ENCODE peak calls at places on chromosome 12, in ten cellular contexts. R is ELR; F is pancreas; E is fibroblast of mammary gland; Z is stimulated activated CD4-positive, alpha-beta T cell treated with anti-CD3 and anti-CD28 coated beads, Interleukin-15, amount 100 ng/mL, for 1 hour; K is activated naive CD4-positive, alpha-beta T cell treated with Interleukin-2 at 50 U/mL for 16 hours; G is A549; X is lower leg skin; V is left ventricle myocardium inferior; P is ovary. O is an unnamed sample.

GRCh38 chr12:77742631-77743030 is 88.1 kb upstream of the NAV3 start:
- DNase-seq in R (no peak), P (no peak), E (no peak), G (peak; percentile 29), K (no peak), F (no peak), Z (no peak), V (no peak), X (no peak), O (no peak)

GRCh38 chr12:124874988-124875802 is 11.5 kb upstream of the SCARB1 start:
- DNase-seq in Z (no peak), X (no peak), F (no peak), G (no peak), V (no peak), E (no peak), P (no peak), R (no peak), K (no peak), O (no peak)

GRCh38 chr12:44581642-44582242 is 294.4 kb downstream of the NELL2 start:
- DNase-seq in Z (no peak), P (no peak), V (no peak), G (no peak), X (no peak), R (no peak), K (no peak), F (no peak), E (no peak), O (no peak)

GRCh38 chr12:74317078-74317581 is 220.5 kb upstream of the ATXN7L3B start:
- DNase-seq in Z (no peak), P (peak; percentile 75), G (peak; percentile 75), X (no peak), F (no peak), V (peak; percentile 28), E (peak; percentile 28), R (peak; percentile 59), K (no peak), O (no peak)

GRCh38 chr12:117872521-117873169 is 96.1 kb downstream of the KSR2 start:
- DNase-seq in Z (no peak), G (no peak), E (no peak), F (no peak), P (no peak), K (no peak), X (no peak), V (no peak), R (no peak), O (no peak)

GRCh38 chr12:9237286-9237685 is 29.1 kb upstream of the PZP start:
- DNase-seq in F (no peak), G (no peak), V (no peak), P (no peak), X (no peak), E (no peak), Z (no peak), K (no peak), R (peak; percentile 15), O (no peak)

GRCh38 chr12:128267246-128267622 is 264 bp downstream of the TMEM132C start:
- DNase-seq in P (no peak), K (no peak), F (no peak), Z (no peak), G (no peak), E (no peak), V (no peak), R (no peak), X (no peak), O (no peak)

GRCh38 chr12:3655331-3655900 is 97.5 kb downstream of the CRACR2A start:
- DNase-seq in F (no peak), Z (no peak), E (peak; percentile 22), R (peak; percentile 46), G (peak; percentile 19), X (no peak), V (no peak), K (peak; percentile 7), P (no peak), O (no peak)

GRCh38 chr12:62910549-62911169 is 24.3 kb downstream of the PPM1H start:
- DNase-seq in R (no peak), X (no peak), P (no peak), Z (no peak), K (no peak), V (no peak), G (no peak), F (no peak), E (no peak), O (no peak)

GRCh38 chr12:57545809-57546437 is 1.1 kb downstream of the DCTN2 start:
- DNase-seq in P (no peak), F (peak; percentile 32), G (no peak), E (no peak), K (no peak), R (peak; percentile 54), X (no peak), V (no peak), Z (no peak), O (no peak)

GRCh38 chr12:94112116-94112515 is 36.3 kb upstream of the PLXNC1 start:
- DNase-seq in R (no peak), K (no peak), V (no peak), P (no peak), X (no peak), Z (no peak), G (no peak), F (no peak), E (no peak), O (no peak)

GRCh38 chr12:103208006-103208405 is 250.5 kb downstream of the ASCL1 start:
- DNase-seq in K (no peak), E (no peak), X (no peak), R (no peak), V (no peak), P (no peak), Z (no peak), F (no peak), G (no peak), O (no peak)

GRCh38 chr12:66744956-66745383 is 66.1 kb upstream of the GRIP1 start:
- DNase-seq in E (no peak), F (no peak), V (no peak), K (no peak), P (no peak), Z (no peak), G (no peak), X (no peak), R (no peak), O (no peak)

GRCh38 chr12:58922849-58923248 is 2.5 kb upstream of the LRIG3 start:
- DNase-seq in Z (no peak), K (no peak), X (no peak), R (peak; percentile 37), G (peak; percentile 15), F (no peak), P (no peak), V (no peak), E (peak; percentile 74), O (no peak)

GRCh38 chr12:29070309-29070708 is 78.8 kb upstream of the FAR2 start:
- DNase-seq in Z (no peak), R (no peak), K (no peak), F (no peak), X (no peak), E (no peak), V (no peak), P (no peak), G (no peak), O (no peak)

GRCh38 chr12:57127101-57127709 is 1.1 kb upstream of the LRP1 start:
- DNase-seq in K (peak; percentile 46), F (peak; percentile 77), P (peak; percentile 73), R (peak; percentile 68), Z (no peak), X (peak; percentile 70), G (peak; percentile 79), E (no peak), V (peak; percentile 77), O (peak; percentile 86)

GRCh38 chr12:52496054-52496453 is 3.0 kb upstream of the KRT6A start:
- DNase-seq in R (no peak), P (no peak), Z (no peak), K (no peak), E (peak; percentile 59), F (no peak), G (no peak), X (no peak), V (no peak), O (no peak)

GRCh38 chr12:124862768-124863408 is 776 bp downstream of the SCARB1 start:
- DNase-seq in P (peak; percentile 53), G (no peak), K (peak; percentile 13), R (peak; percentile 56), Z (no peak), F (no peak), V (no peak), X (no peak), E (peak; percentile 27), O (no peak)

GRCh38 chr12:68290126-68290525 is 36.7 kb upstream of the IL22 start:
- DNase-seq in E (no peak), Z (no peak), G (no peak), R (peak; percentile 24), F (no peak), K (peak; percentile 49), V (no peak), P (no peak), X (no peak), O (no peak)

GRCh38 chr12:124162151-124163110 is 132.5 kb upstream of the RFLNA start:
- DNase-seq in V (no peak), F (no peak), Z (no peak), K (no peak), R (peak; percentile 17), P (no peak), G (peak; percentile 12), X (no peak), E (peak; percentile 10), O (no peak)

GRCh38 chr12:70695361-70696023 is 58.3 kb upstream of the PTPRB start:
- DNase-seq in V (no peak), P (no peak), K (no peak), G (no peak), F (no peak), X (no peak), Z (no peak), E (no peak), R (no peak), O (no peak)

GRCh38 chr12:88247241-88247643 is 105.1 kb downstream of the TMTC3 start:
- DNase-seq in E (peak; percentile 92), Z (no peak), G (peak; percentile 77), R (peak; percentile 86), F (no peak), V (no peak), P (no peak), K (no peak), X (no peak), O (no peak)

GRCh38 chr12:124693356-124693755 is 125.9 kb upstream of the NCOR2 start:
- DNase-seq in P (no peak), R (no peak), G (no peak), K (no peak), V (no peak), F (no peak), X (no peak), Z (no peak), E (no peak), O (no peak)

GRCh38 chr12:85147331-85147730 is 111.2 kb downstream of the LRRIQ1 start:
- DNase-seq in E (no peak), Z (no peak), P (no peak), G (no peak), F (no peak), R (no peak), X (no peak), K (no peak), V (no peak), O (no peak)

GRCh38 chr12:91804533-91804932 is 341.1 kb downstream of the BTG1 start:
- DNase-seq in Z (no peak), V (no peak), R (peak; percentile 23), K (no peak), X (no peak), G (no peak), F (no peak), P (no peak), E (peak; percentile 12), O (no peak)

GRCh38 chr12:12333980-12334709 is 15.9 kb downstream of the MANSC1 start:
- DNase-seq in X (no peak), V (peak; percentile 48), P (peak; percentile 40), F (no peak), K (peak; percentile 64), E (peak; percentile 51), R (peak; percentile 72), G (peak; percentile 77), Z (peak; percentile 11), O (peak; percentile 68)

GRCh38 chr12:66552753-66553152 is 126.1 kb downstream of the GRIP1 start:
- DNase-seq in R (peak; percentile 30), G (no peak), E (peak; percentile 5), X (no peak), V (no peak), Z (no peak), K (no peak), P (no peak), F (no peak), O (no peak)

GRCh38 chr12:14842315-14842714 is 1.0 kb downstream of the ART4 start:
- DNase-seq in P (no peak), F (no peak), V (no peak), X (no peak), K (no peak), R (no peak), G (no peak), E (no peak), Z (no peak), O (no peak)

O was measured in lower lobe of right lung.